ENCODE peak calls at places on chromosomes 16 and 17, in five cellular contexts. S is testis, Z is fibroblast of mammary gland, M is pancreas, K is tibial nerve. O is an unnamed sample.

GRCh38 chr16:28915181-28915580 is 9.9 kb downstream of the RABEP2 start:
- DNase-seq in S (no peak), Z (peak; percentile 67), M (no peak), K (no peak), O (no peak)

GRCh38 chr17:63854709-63855108 is 12.2 kb upstream of the SMARCD2 start:
- DNase-seq in M (no peak), K (no peak), S (no peak), Z (no peak), O (no peak)

GRCh38 chr17:73536700-73537680 is 107.3 kb downstream of the SDK2 start:
- DNase-seq in Z (no peak), K (no peak), M (no peak), S (peak; percentile 61), O (no peak)

GRCh38 chr16:3030128-3030871 is 6.4 kb downstream of the BICDL2 start:
- DNase-seq in K (no peak), S (no peak), M (peak; percentile 37), Z (no peak), O (no peak)

GRCh38 chr16:19521471-19522368 is at the start of gene GDE1:
- DNase-seq in K (peak; percentile 92), Z (peak; percentile 82), S (peak; percentile 99), M (peak; percentile 91), O (peak; percentile 56)

GRCh38 chr16:86604436-86605220 is 26.3 kb downstream of the FOXL1 start:
- DNase-seq in Z (no peak), S (peak; percentile 42), M (no peak), K (no peak), O (no peak)

GRCh38 chr17:50767446-50767845 is at the start of gene ANKRD40CL:
- DNase-seq in S (no peak), Z (no peak), M (peak; percentile 12), K (no peak), O (no peak)

GRCh38 chr16:86019446-86020047 is 120.6 kb downstream of the IRF8 start:
- DNase-seq in K (no peak), S (peak; percentile 31), M (no peak), Z (no peak), O (no peak)

GRCh38 chr16:61836804-61837398 is 199.3 kb downstream of the CDH8 start:
- DNase-seq in M (no peak), K (no peak), S (no peak), Z (no peak), O (no peak)

GRCh38 chr17:60586288-60586974 is 13.6 kb upstream of the PPM1D start:
- DNase-seq in M (no peak), K (no peak), Z (no peak), S (peak; percentile 46), O (no peak)
- TF ChIP-seq CTCF in M (no peak), K (no peak), Z (peak; percentile 9), S (peak; percentile 7), O (peak; percentile 47)

GRCh38 chr17:62807812-62808575 is at the start of gene MARCHF10:
- DNase-seq in K (no peak), Z (no peak), S (peak; percentile 65), M (peak; percentile 35), O (no peak)
- H3K4me3 ChIP-seq in K (peak within 1 kb of the TSS; percentile 23), Z (peak within 1 kb of the TSS; percentile 15), S (peak within 1 kb of the TSS; percentile 49), M (peak within 1 kb of the TSS; percentile 14), O (no peak within 1 kb of the TSS)

GRCh38 chr16:68257251-68257905 is 6.9 kb upstream of the SLC7A6 start:
- DNase-seq in Z (no peak), K (no peak), S (no peak), M (no peak), O (no peak)
- TF ChIP-seq CTCF in Z (no peak), K (no peak), S (no peak), M (no peak), O (no peak)

DNA sequence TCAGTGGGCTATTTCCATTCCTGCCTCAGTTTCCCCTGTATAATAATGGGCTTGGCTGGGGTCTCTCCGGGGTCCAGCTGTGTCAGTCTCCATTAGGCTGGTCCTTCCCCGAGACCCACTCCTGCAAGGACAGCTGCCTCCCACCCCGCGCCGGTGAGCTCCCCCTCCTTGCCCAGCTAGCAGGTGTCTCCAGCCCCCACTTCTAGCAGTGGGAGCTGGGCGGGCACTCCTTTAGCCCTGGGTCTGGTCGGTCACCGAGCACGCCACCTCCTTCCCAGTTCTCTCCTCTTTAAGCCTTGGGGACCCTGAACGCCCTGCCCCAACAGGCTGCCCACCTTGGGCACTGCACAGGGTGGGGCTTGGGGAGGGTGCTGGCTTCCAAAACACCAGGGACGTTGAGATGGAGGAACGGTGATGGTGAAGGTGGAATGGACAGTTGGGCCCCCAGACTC is 10.5 kb downstream of the TBX2 start:
- DNase-seq in S (peak; percentile 19), K (no peak), M (no peak), Z (no peak), O (no peak)
- H3K4me3 ChIP-seq in S (peak overlapping the region; percentile 64), K (peak overlapping the region; percentile 63), M (no peak overlapping the region), Z (peak overlapping the region; percentile 30), O (no peak overlapping the region)

GRCh38 chr17:29891131-29891530 is 38.9 kb downstream of the SSH2 start:
- DNase-seq in K (no peak), Z (no peak), M (no peak), S (no peak), O (no peak)
- TF ChIP-seq CTCF in K (no peak), Z (no peak), M (no peak), S (no peak), O (no peak)

GRCh38 chr17:81662002-81662401 is 4.4 kb downstream of the OXLD1 start:
- DNase-seq in K (no peak), Z (no peak), S (no peak), M (no peak), O (no peak)
- H3K4me3 ChIP-seq in K (no peak overlapping the region), Z (no peak overlapping the region), S (no peak overlapping the region), M (no peak overlapping the region), O (no peak overlapping the region)

GRCh38 chr16:88747588-88748301 is 37.3 kb downstream of the PIEZO1 start:
- DNase-seq in M (no peak), Z (no peak), K (no peak), S (no peak), O (no peak)
- TF ChIP-seq CTCF in M (no peak), Z (peak; percentile 16), K (no peak), S (no peak), O (peak; percentile 50)

GRCh38 chr17:4836221-4836620 is 3.1 kb downstream of the MINK1 start:
- DNase-seq in M (no peak), Z (no peak), K (no peak), S (peak; percentile 76), O (no peak)
- H3K4me3 ChIP-seq in M (no peak overlapping the region), Z (no peak overlapping the region), K (no peak overlapping the region), S (no peak overlapping the region), O (no peak overlapping the region)